ENCODE peak calls at places on chromosome 5, in ten cellular contexts. X is spleen, Y is gastrocnemius medialis, B is uterus, J is ascending aorta, T is heart right ventricle, H is sigmoid colon, C is tibial nerve, W is GM23338, F is A549. Z is an unnamed sample. For H3K4me1, the result is how much of the 10 kb centered on the place peaks cover.

GRCh38 chr5:74418709-74419108 is 221.8 kb downstream of the ENC1 start:
- DNase-seq in J (no peak), F (no peak), B (no peak), W (no peak), H (no peak), T (no peak), C (no peak), Y (no peak), X (no peak), Z (no peak)

GRCh38 chr5:58407042-58407709 is 52.7 kb downstream of the PLK2 start:
- DNase-seq in B (no peak), C (no peak), X (no peak), W (peak), H (no peak), F (peak), J (no peak), Y (no peak), T (no peak), Z (no peak)

GRCh38 chr5:120735076-120735475 is 271.0 kb downstream of the PRR16 start:
- DNase-seq in X (no peak), T (no peak), Y (no peak), F (no peak), B (no peak), W (no peak), J (no peak), H (no peak), C (no peak), Z (no peak)

GRCh38 chr5:74492230-74492629 is 148.3 kb downstream of the ENC1 start:
- DNase-seq in B (no peak), W (no peak), Y (no peak), X (no peak), J (no peak), T (no peak), F (no peak), H (no peak), C (no peak), Z (no peak)

GRCh38 chr5:139740138-139740992 is 55.2 kb upstream of the PSD2 start:
- DNase-seq in T (no peak), B (no peak), C (no peak), Y (no peak), H (no peak), W (no peak), J (no peak), X (no peak), F (no peak), Z (no peak)

GRCh38 chr5:138542120-138542955 is 698 bp downstream of the ETF1 start:
- DNase-seq in J (no peak), X (no peak), C (no peak), W (no peak), F (no peak), B (no peak), T (no peak), H (peak), Y (no peak), Z (no peak)

GRCh38 chr5:81879936-81880335 is 91.9 kb upstream of the ATG10 start:
- DNase-seq in J (no peak), C (no peak), Y (no peak), T (no peak), H (no peak), W (no peak), F (no peak), X (no peak), B (no peak), Z (no peak)

GRCh38 chr5:126998201-126998631 is 32.1 kb downstream of the MARCHF3 start:
- DNase-seq in C (no peak), Y (peak), H (no peak), B (no peak), X (no peak), J (no peak), W (no peak), F (no peak), T (no peak), Z (no peak)

GRCh38 chr5:126736141-126736540 is 40.8 kb upstream of the LMNB1 start:
- DNase-seq in X (no peak), T (no peak), J (no peak), H (no peak), C (no peak), F (no peak), B (no peak), Y (no peak), W (no peak), Z (no peak)

DNA sequence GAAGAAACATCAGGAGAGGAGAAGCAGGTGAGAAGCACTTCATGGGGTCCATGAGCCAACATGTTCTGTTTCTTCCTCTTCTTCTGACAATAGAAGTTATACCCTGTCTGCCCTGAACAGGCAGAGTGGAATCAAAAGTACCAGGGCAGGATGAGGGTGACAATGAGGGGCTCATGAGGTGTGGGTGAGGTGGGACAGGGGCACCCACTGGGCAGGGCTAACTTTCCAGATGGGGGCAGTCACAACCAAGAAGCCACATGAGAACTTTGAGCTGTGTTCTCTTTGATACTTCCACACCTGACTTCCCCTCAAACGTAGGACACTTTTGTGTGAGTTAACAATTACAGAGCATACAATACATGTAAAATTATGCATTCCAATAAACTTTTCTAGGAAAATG is 92.7 kb downstream of the LHFPL2 start:
- DNase-seq in Y (no peak), X (no peak), T (no peak), C (no peak), H (no peak), W (no peak), J (no peak), F (no peak), B (no peak), Z (no peak)
- TF ChIP-seq CTCF in Y (no peak), X (no peak), T (no peak), C (no peak), H (no peak), W (peak), J (no peak), F (no peak), B (no peak), Z (no peak)

GRCh38 chr5:32543291-32543690 is 42.1 kb upstream of the SUB1 start:
- DNase-seq in H (no peak), X (no peak), T (no peak), F (no peak), B (no peak), J (no peak), C (no peak), Y (no peak), W (no peak), Z (no peak)

GRCh38 chr5:32542216-32543059 is 42.9 kb upstream of the SUB1 start:
- DNase-seq in X (no peak), T (no peak), H (no peak), F (no peak), B (no peak), W (no peak), J (no peak), Y (no peak), C (no peak), Z (no peak)

GRCh38 chr5:32540446-32540845 is 44.9 kb upstream of the SUB1 start:
- DNase-seq in X (no peak), C (no peak), W (no peak), B (no peak), F (no peak), T (no peak), J (no peak), H (no peak), Y (no peak), Z (no peak)

GRCh38 chr5:32541241-32541640 is 44.1 kb upstream of the SUB1 start:
- DNase-seq in W (no peak), Y (no peak), C (no peak), J (no peak), B (no peak), F (no peak), H (no peak), X (no peak), T (no peak), Z (no peak)

GRCh38 chr5:32545102-32545847 is 40.1 kb upstream of the SUB1 start:
- DNase-seq in W (no peak), F (no peak), T (no peak), C (no peak), X (no peak), B (no peak), Y (no peak), J (no peak), H (no peak), Z (no peak)
- H3K4me1 ChIP-seq in W (under half), F (under half), T (under half), C (under half), X (under half), B (under half), Y (under half), J (under half), H (under half), Z (under half)

GRCh38 chr5:14806452-14806851 is 65.1 kb downstream of the ANKH start:
- DNase-seq in J (peak), B (no peak), Y (peak), F (no peak), T (peak), W (no peak), X (no peak), C (peak), H (peak), Z (peak)

GRCh38 chr5:14802541-14802940 is 69.0 kb downstream of the ANKH start:
- DNase-seq in F (no peak), B (no peak), W (no peak), J (no peak), Y (no peak), X (no peak), H (no peak), T (no peak), C (no peak), Z (no peak)

GRCh38 chr5:14807471-14807870 is 64.1 kb downstream of the ANKH start:
- DNase-seq in B (no peak), Y (no peak), C (no peak), H (no peak), J (no peak), X (no peak), F (no peak), T (no peak), W (no peak), Z (no peak)

GRCh38 chr5:14801792-14802191 is 69.8 kb downstream of the ANKH start:
- DNase-seq in Y (no peak), B (no peak), H (no peak), X (no peak), J (no peak), C (no peak), T (no peak), W (no peak), F (no peak), Z (no peak)
- TF ChIP-seq CTCF in Y (no peak), B (no peak), H (no peak), X (no peak), J (no peak), C (no peak), T (no peak), W (no peak), F (no peak), Z (no peak)

DNA sequence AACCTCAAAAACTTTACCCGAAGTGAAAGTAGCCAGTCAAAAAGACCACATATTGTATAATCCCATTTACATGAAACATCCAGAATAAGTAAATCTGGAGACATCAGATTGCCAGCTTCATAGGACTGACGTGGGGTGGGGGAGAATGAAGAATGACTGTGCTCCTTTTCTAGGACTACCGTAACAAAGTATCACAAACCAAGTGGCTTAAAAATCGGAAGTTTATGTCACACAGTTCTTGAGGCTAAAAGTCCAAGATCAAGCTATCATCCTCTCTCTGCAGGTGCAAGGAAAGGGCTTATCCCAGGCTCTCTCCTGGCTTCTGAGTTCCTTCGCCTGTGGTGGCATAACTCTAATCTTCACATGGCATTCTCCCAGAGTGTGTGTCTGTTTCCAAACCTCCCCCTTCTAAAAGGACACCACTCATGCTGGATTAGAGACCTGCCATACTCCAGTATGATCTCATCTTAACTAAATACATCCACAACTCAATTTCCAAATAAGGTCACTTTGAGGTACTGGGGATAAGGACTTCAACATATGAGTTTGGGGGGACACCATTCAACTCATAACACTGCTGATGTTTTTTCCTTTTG is 25.5 kb downstream of the ADAM19 start:
- DNase-seq in B (no peak), X (no peak), J (no peak), W (no peak), C (no peak), H (no peak), T (no peak), F (no peak), Y (no peak), Z (no peak)
- H3K4me1 ChIP-seq in B (under half), X (half or more), J (under half), W (under half), C (under half), H (half or more), T (half or more), F (under half), Y (under half), Z (under half)

GRCh38 chr5:50562694-50563093 is 103.7 kb upstream of the PARP8 start:
- DNase-seq in C (no peak), J (no peak), F (no peak), T (no peak), H (no peak), B (no peak), W (no peak), X (no peak), Y (no peak), Z (no peak)

GRCh38 chr5:50559955-50560354 is 106.5 kb upstream of the PARP8 start:
- DNase-seq in C (no peak), T (no peak), J (no peak), H (no peak), F (no peak), X (no peak), B (no peak), Y (no peak), W (no peak), Z (no peak)

GRCh38 chr5:50564079-50564478 is 102.4 kb upstream of the PARP8 start:
- DNase-seq in C (no peak), H (no peak), Y (no peak), J (no peak), T (no peak), W (no peak), F (no peak), X (no peak), B (no peak), Z (no peak)

DNA sequence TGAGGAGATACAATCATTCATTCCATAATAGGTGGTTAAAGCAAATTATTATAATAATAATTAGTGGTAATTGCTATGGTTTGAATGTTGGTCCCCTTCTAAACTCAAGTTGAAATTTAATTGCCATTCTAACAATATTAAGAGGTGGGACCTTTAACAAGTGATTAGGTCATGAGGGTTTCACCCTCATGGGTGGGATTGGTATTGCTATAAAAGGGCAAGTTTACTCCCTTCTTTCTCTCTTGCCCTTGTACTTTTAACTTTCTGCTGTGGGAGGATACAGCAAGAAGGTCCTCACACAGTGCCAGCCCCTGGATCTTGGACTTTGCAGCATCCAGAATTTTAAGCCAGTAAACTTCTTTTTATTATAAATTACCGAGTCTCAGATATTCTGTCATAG is 101.9 kb upstream of the PARP8 start:
- DNase-seq in J (no peak), Y (no peak), T (no peak), H (no peak), X (no peak), W (no peak), C (no peak), F (no peak), B (no peak), Z (no peak)
- TF ChIP-seq CTCF in J (no peak), Y (no peak), T (no peak), H (no peak), X (no peak), W (no peak), C (no peak), F (no peak), B (no peak), Z (no peak)

DNA sequence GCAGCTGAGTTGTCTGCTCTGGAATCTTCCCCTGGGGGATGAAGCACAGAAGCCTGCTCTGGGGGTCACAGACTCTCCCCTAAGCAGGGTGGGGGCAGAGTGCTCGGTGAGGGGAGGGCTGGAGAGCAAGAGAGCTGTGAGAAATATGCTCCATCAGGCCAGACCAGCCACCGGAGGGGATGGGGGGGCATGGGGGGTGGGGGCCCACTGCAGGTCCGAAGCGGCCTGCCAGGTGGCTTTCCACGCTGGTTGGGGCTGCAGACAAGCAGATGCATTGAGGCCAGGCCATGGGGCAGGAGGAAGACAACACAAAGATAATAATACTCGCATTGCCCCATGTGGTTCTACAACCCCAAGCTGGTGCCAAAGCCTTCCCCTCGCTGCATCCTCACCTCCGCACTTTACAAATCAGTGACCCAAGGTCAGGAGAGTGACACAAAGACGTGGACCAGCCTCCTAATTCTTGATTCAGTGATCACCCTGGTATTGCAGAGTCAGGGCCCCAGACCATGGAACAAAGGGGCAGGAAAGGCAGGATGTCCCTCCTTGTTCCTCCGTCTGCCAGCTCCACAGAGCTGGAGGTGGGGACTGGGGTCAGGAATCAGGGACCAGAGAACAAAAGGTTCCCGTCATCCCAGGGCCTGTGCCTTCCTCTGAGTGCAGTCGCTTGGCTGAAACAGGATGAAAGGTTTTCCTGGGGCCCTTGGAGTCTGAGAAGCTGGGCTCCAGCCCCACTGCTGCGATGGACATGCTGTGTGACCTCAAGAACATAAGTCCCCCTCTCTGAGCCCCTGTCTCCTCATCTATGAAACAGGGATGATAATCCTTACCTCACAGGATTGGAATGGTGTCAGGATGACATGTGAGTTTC is 37.2 kb upstream of the GABRP start:
- DNase-seq in T (peak), C (no peak), Y (no peak), B (no peak), X (no peak), H (no peak), F (no peak), W (peak), J (no peak), Z (peak)
- H3K4me1 ChIP-seq in T (under half), C (under half), Y (under half), B (under half), X (under half), H (under half), F (under half), W (under half), J (under half), Z (under half)

Z was measured in kidney.